ENCODE peak calls at places on chromosomes 4 and X, in seven cellular contexts. J, O, L, B, I, P and N are unnamed samples.

GRCh38 chr4:129515356-129515755 is 419.4 kb downstream of the C4orf33 start:
- DNase-seq in J (no peak), O (no peak), L (no peak), B (no peak), I (no peak), P (no peak), N (no peak)

GRCh38 chrX:80432441-80432840 is 12.2 kb downstream of the TENT5D start:
- DNase-seq in J (no peak), O (no peak), L (no peak), B (no peak), I (no peak), P (no peak), N (no peak)

GRCh38 chrX:126719208-126719607 is 100.3 kb upstream of the PRR32 start:
- DNase-seq in J (no peak), O (no peak), L (no peak), B (no peak), I (no peak), P (no peak), N (no peak)

GRCh38 chr4:17128268-17128667 is 229.8 kb upstream of the LDB2 start:
- DNase-seq in J (no peak), O (no peak), L (no peak), B (no peak), I (no peak), P (no peak), N (no peak)

GRCh38 chrX:121093011-121093410 is 45.6 kb downstream of the GLUD2 start:
- DNase-seq in J (no peak), O (no peak), L (no peak), B (no peak), I (no peak), P (no peak), N (no peak)

GRCh38 chr4:3074846-3075651 is 568 bp downstream of the HTT start:
- DNase-seq in J (peak), O (no peak), L (peak), B (peak), I (peak), P (peak), N (peak)

GRCh38 chr4:115851918-115852766 is 738.7 kb upstream of the NDST4 start:
- DNase-seq in J (peak), O (peak), L (peak), B (peak), I (peak), P (peak), N (peak)

GRCh38 chr4:1347410-1347864 is 429 bp downstream of the UVSSA start:
- DNase-seq in J (peak), O (no peak), L (no peak), B (peak), I (no peak), P (peak), N (peak)

GRCh38 chr4:68904786-68905185 is 46.8 kb downstream of the UGT2A3 start:
- DNase-seq in J (peak), O (no peak), L (no peak), B (no peak), I (no peak), P (peak), N (no peak)

DNA sequence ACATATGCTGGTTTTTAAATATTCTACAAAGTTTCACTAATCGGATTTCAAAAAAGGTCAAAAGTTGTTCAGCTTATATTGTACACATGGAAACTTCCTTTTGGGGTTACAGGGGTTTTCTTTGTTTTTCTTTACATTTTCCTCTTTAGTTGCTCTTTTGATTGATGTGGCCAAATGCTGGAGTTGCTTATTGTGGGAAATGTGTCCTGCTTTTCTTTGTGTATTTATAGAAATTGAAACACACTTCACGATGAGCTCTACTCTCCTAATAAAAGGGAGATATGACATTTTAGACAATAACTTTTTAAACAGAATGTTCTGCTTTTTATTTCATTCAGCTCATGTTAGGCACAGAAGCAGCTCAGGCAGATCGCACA is 50.7 kb upstream of the SPRY1 start:
- DNase-seq in J (no peak), O (no peak), L (no peak), B (no peak), I (no peak), P (no peak), N (no peak)
- TF ChIP-seq REST in J (no peak), O (no peak), L (no peak), B (no peak), I (no peak), P (no peak), N (no peak)

GRCh38 chrX:69218407-69218806 is 53.2 kb upstream of the PJA1 start:
- DNase-seq in J (no peak), O (no peak), L (no peak), B (no peak), I (no peak), P (no peak), N (no peak)

GRCh38 chrX:69214463-69214862 is 49.2 kb upstream of the PJA1 start:
- DNase-seq in J (no peak), O (no peak), L (no peak), B (no peak), I (no peak), P (no peak), N (no peak)

GRCh38 chrX:69216446-69216845 is 51.2 kb upstream of the PJA1 start:
- DNase-seq in J (no peak), O (no peak), L (no peak), B (no peak), I (no peak), P (no peak), N (no peak)

GRCh38 chrX:69215161-69215560 is 49.9 kb upstream of the PJA1 start:
- DNase-seq in J (no peak), O (no peak), L (no peak), B (no peak), I (no peak), P (no peak), N (no peak)

GRCh38 chrX:69216911-69217310 is 51.7 kb upstream of the PJA1 start:
- DNase-seq in J (no peak), O (no peak), L (no peak), B (no peak), I (no peak), P (no peak), N (no peak)
- TF ChIP-seq REST in J (no peak), O (no peak), L (no peak), B (no peak), I (no peak), P (no peak), N (no peak)

DNA sequence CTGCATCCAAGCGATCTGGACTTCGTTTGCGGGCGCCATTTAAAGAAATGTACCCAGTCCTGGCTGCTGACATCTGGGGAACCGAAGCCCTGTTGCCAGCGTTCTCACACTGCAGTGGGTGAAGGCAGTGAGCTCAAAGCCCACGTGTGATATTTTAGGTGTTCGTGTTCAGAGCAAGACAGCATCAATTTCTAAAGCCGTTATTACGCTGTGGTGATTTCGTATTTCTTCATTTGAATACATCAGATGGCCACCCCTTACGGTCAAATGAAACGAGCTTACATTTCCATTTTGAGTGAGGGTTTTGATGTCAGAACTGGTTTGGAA is 380 bp upstream of the C4orf36 start:
- DNase-seq in J (no peak), O (no peak), L (no peak), B (no peak), I (no peak), P (no peak), N (no peak)
- TF ChIP-seq REST in J (no peak), O (no peak), L (no peak), B (no peak), I (no peak), P (no peak), N (no peak)

GRCh38 chrX:16160729-16161128 is 6.6 kb upstream of the MAGEB17 start:
- DNase-seq in J (no peak), O (no peak), L (peak), B (peak), I (no peak), P (peak), N (no peak)
- TF ChIP-seq REST in J (no peak), O (no peak), L (no peak), B (no peak), I (no peak), P (no peak), N (no peak)

DNA sequence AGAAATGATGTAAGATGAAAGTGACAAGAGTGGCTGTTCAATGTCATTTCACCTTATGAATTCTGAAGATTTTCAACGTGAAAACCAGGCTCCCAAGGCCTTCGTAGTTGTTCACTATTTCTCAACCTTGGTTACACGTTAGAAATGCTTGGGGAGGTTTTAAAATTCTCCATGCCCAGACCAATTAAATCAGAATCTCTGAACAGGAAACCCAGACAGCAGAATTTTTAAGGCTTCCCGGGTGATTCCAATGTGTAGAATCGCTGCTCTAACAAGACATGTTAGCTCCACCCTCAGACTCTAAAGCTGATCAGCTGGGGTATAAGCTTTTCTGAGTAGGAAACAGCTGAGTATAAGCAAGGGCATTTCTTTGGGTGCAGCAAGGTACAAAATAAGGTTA is 160.4 kb upstream of the TET2 start:
- DNase-seq in J (no peak), O (no peak), L (no peak), B (no peak), I (no peak), P (no peak), N (no peak)
- TF ChIP-seq REST in J (no peak), O (no peak), L (no peak), B (no peak), I (no peak), P (no peak), N (no peak)

GRCh38 chr4:89419121-89419695 is 111.6 kb upstream of the GPRIN3 start:
- DNase-seq in J (peak), O (no peak), L (no peak), B (no peak), I (no peak), P (no peak), N (no peak)
- TF ChIP-seq REST in J (no peak), O (no peak), L (no peak), B (no peak), I (no peak), P (no peak), N (no peak)